ENCODE peak calls at places on chromosomes 3 and 15, in four cellular contexts. W is tibial artery, S is aorta, G is esophagus squamous epithelium. L is an unnamed sample. For H3K4me1, the result is how much of the 10 kb centered on the place peaks cover.

GRCh38 chr3:14761121-14761672 is 57.6 kb upstream of the FGD5 start:
- DNase-seq in S (no peak), W (no peak), G (no peak), L (no peak)

GRCh38 chr3:149626671-149627070 is 31.2 kb downstream of the WWTR1 start:
- DNase-seq in S (no peak), G (no peak), W (no peak), L (no peak)

GRCh38 chr15:40918146-40918798 is 10.9 kb upstream of the DLL4 start:
- DNase-seq in W (no peak), G (no peak), S (no peak), L (no peak)

GRCh38 chr3:156126467-156126866 is 6.1 kb downstream of the KCNAB1 start:
- DNase-seq in S (no peak), W (no peak), G (no peak), L (no peak)

GRCh38 chr15:96334017-96334704 is 3.7 kb downstream of the NR2F2 start:
- DNase-seq in W (peak), S (peak), G (no peak), L (no peak)

GRCh38 chr3:31762888-31763351 is 218.1 kb downstream of the OSBPL10 start:
- DNase-seq in S (no peak), W (no peak), G (no peak), L (no peak)

GRCh38 chr3:57605683-57606082 is 8.5 kb upstream of the ARF4 start:
- DNase-seq in W (no peak), G (no peak), S (no peak), L (no peak)

GRCh38 chr3:25594007-25594502 is 70.7 kb downstream of the TOP2B start:
- DNase-seq in G (no peak), W (no peak), S (no peak), L (no peak)

GRCh38 chr15:22251422-22251821 is 171.1 kb downstream of the OR4M2 start:
- DNase-seq in G (no peak), W (no peak), S (no peak), L (no peak)

GRCh38 chr3:15460891-15461524 is 33.6 kb downstream of the EAF1 start:
- DNase-seq in W (peak), G (no peak), S (no peak), L (no peak)

GRCh38 chr3:61157414-61157813 is 93.8 kb downstream of the FHIT start:
- DNase-seq in S (no peak), G (no peak), W (no peak), L (no peak)

GRCh38 chr3:184552296-184552695 is 9.3 kb upstream of the EPHB3 start:
- DNase-seq in W (no peak), G (no peak), S (no peak), L (no peak)

GRCh38 chr3:175805825-175806224 is 946.7 kb downstream of the NAALADL2 start:
- DNase-seq in W (no peak), G (no peak), S (no peak), L (no peak)

GRCh38 chr3:32175607-32176197 is 62.8 kb upstream of the CMTM8 start:
- DNase-seq in W (no peak), G (no peak), S (no peak), L (peak)

GRCh38 chr3:64625381-64625780 is 62.4 kb downstream of the ADAMTS9 start:
- DNase-seq in S (no peak), G (no peak), W (no peak), L (no peak)

GRCh38 chr3:43243590-43244587 is 42.5 kb upstream of the SNRK start:
- DNase-seq in G (no peak), S (no peak), W (no peak), L (no peak)
- H3K4me1 ChIP-seq in G (under half), S (under half), W (under half), L (under half)

GRCh38 chr3:78847203-78847602 is 920.6 kb downstream of the ROBO1 start:
- DNase-seq in G (no peak), S (no peak), W (no peak), L (no peak)
- H3K4me1 ChIP-seq in G (under half), S (under half), W (under half), L (under half)

GRCh38 chr3:46214751-46215352 is 6.7 kb upstream of the CCR1 start:
- DNase-seq in S (no peak), G (no peak), W (no peak), L (peak)
- H3K4me1 ChIP-seq in S (under half), G (under half), W (under half), L (under half)

GRCh38 chr15:74870496-74871213 is 2.5 kb downstream of the SCAMP2 start:
- DNase-seq in G (no peak), S (no peak), W (no peak), L (no peak)

GRCh38 chr15:74867562-74868458 is 5.4 kb downstream of the SCAMP2 start:
- DNase-seq in G (no peak), S (no peak), W (no peak), L (no peak)

GRCh38 chr15:74866090-74866489 is 7.1 kb downstream of the SCAMP2 start:
- DNase-seq in S (no peak), W (no peak), G (no peak), L (no peak)

GRCh38 chr15:74869726-74870407 is 3.3 kb downstream of the SCAMP2 start:
- DNase-seq in W (peak), S (peak), G (peak), L (no peak)

DNA sequence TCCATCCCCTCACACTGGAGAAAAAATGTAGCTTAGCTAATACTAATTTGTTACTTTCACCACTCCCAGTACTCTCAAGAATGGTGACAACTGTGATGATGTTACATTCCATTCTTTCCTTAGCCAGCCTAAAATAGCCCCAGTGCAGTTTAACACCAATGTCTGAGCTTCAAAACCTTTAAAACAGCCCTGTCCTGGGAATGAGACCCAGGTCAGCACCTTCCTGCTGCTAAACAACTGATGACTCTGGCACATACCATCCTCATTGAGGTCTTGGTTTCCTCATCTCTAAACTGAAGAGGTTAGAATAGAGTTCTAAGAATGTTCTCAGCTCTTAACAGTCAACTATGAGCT is 3.8 kb downstream of the SCAMP2 start:
- DNase-seq in W (no peak), G (no peak), S (no peak), L (no peak)
- H3K4me1 ChIP-seq in W (half or more), G (half or more), S (under half), L (under half)

GRCh38 chr3:188217681-188218080 is 63.7 kb downstream of the LPP start:
- DNase-seq in W (no peak), G (no peak), S (no peak), L (no peak)
- H3K4me1 ChIP-seq in W (half or more), G (under half), S (under half), L (under half)

GRCh38 chr15:67140078-67140833 is 74.9 kb downstream of the SMAD3 start:
- DNase-seq in S (no peak), W (peak), G (no peak), L (no peak)

GRCh38 chr15:67143646-67144045 is 78.2 kb downstream of the SMAD3 start:
- DNase-seq in G (no peak), S (no peak), W (peak), L (no peak)

GRCh38 chr15:67144609-67145306 is 79.4 kb downstream of the SMAD3 start:
- DNase-seq in W (peak), S (no peak), G (no peak), L (peak)

GRCh38 chr15:67145307-67145610 is 79.9 kb downstream of the SMAD3 start:
- DNase-seq in G (no peak), W (no peak), S (no peak), L (no peak)

DNA sequence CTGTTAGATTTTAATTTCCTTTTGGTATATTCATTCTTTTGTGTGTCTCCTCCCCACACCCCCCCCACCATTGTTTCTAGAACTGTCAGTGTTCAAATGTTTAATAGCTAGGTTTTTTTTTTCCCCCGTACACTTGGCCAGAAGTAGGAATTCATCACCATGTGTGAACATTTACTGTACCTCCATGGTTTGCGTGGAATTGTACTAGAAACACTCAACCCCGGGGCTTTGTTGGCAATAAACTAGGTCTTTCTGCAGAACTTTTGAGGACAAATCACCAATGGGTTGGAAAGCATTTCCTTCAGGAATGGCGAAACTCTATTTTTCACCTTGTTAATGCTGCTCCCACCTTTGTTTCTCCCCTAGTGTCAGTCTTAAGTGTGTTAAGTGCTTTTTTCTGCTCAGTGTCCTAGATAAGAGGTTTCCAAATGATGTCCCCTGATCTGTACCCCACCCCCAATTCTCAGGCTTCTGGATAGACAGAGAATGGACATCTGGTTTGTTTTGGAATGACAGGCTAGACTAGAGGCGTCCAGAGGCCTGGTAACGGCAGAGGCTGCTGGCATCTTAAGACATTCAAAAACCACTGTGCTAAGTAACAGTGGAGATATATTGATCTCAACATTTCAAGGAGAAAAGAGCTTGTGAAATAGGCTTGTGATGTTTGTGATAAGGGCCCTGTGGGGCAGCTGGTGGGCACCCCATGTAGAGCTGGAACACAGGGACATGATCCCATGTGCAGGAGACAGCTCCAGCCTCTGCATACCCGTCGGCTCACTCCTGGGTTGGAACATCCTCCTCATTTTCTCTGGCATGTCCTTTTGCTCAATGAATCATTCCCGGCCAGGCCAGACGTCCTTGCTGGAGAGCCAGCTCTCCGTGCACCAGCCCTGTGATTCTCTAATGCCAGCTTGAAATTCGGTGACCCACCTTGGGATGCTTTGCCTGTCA is 77.0 kb downstream of the SMAD3 start:
- DNase-seq in S (no peak), W (peak), G (no peak), L (no peak)
- H3K4me1 ChIP-seq in S (under half), W (half or more), G (half or more), L (under half)

GRCh38 chr15:73560501-73561117 is 72.6 kb downstream of the NPTN start:
- DNase-seq in G (no peak), S (no peak), W (no peak), L (no peak)
- H3K4me1 ChIP-seq in G (under half), S (under half), W (under half), L (under half)

DNA sequence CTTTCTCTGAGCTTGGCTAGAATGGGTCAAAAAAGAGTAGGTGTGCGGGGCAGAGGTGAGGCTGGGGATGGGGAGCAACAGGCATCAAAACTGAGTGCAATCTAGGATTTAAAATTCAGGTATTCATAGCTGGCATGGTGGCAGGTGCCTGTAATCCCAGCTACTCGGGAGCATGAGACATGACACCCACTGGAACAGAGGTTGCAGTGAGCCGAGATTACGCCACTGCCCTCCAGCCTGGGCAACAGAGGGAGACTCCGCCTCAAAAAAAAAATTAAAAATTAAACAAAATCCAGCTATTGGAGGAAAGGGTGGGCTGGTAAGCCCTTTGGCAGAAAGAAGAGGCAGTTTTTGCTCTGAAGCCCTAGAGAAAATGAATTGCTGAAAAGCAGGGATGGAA is 485.8 kb upstream of the PROK2 start:
- DNase-seq in W (no peak), G (no peak), S (no peak), L (no peak)
- H3K4me1 ChIP-seq in W (under half), G (under half), S (under half), L (under half)

L was measured in iPS DF 6.9.